ENCODE peak calls at places on chromosomes 5 and 9, in ten cellular contexts. V is NCI-H774; J is activated CD4-positive, CD25-positive, alpha-beta regulatory T cell; W is H7; X is CD4-positive, alpha-beta memory T cell; S is naive thymus-derived CD8-positive, alpha-beta T cell; L is IMR-90; B is anterior cingulate cortex; Y is Calu3; T is activated B cell treated with CpG ODN at 0.5 μM for 24 hours. Z is an unnamed sample.

GRCh38 chr9:105251733-105252404 is 7.4 kb downstream of the SLC44A1 start:
- DNase-seq in T (no peak), Y (no peak), X (no peak), W (no peak), L (no peak), S (no peak), B (no peak), V (no peak), J (no peak), Z (peak; percentile 41)

GRCh38 chr9:106878943-106879916 is 16.3 kb downstream of the ZNF462 start:
- DNase-seq in X (peak; percentile 17), W (no peak), B (peak; percentile 36), V (peak; percentile 75), L (peak; percentile 99), T (no peak), Y (no peak), J (no peak), S (no peak), Z (peak; percentile 56)

GRCh38 chr5:14181299-14181968 is 38.3 kb downstream of the TRIO start:
- DNase-seq in B (no peak), T (no peak), L (no peak), X (no peak), V (no peak), W (no peak), J (no peak), S (no peak), Y (no peak), Z (no peak)

GRCh38 chr5:76715484-76715733 is 517 bp upstream of the F2R start:
- DNase-seq in Y (no peak), T (no peak), B (no peak), S (no peak), J (no peak), X (no peak), W (no peak), V (no peak), L (no peak), Z (no peak)

GRCh38 chr9:126431112-126431742 is 104.6 kb downstream of the MVB12B start:
- DNase-seq in Y (no peak), W (no peak), S (no peak), L (no peak), V (no peak), J (no peak), B (no peak), T (no peak), X (no peak), Z (no peak)

GRCh38 chr5:38831909-38832308 is 13.9 kb upstream of the OSMR start:
- DNase-seq in T (no peak), L (peak; percentile 45), X (no peak), W (peak; percentile 45), Y (no peak), V (no peak), S (no peak), B (no peak), J (no peak), Z (no peak)

GRCh38 chr5:1745806-1746370 is 53.7 kb downstream of the MRPL36 start:
- DNase-seq in S (no peak), B (no peak), T (no peak), W (peak; percentile 56), L (no peak), Y (no peak), X (no peak), J (no peak), V (no peak), Z (no peak)

GRCh38 chr9:76150016-76150415 is 244.2 kb downstream of the RFK start:
- DNase-seq in J (no peak), B (no peak), S (no peak), X (no peak), T (no peak), W (no peak), L (no peak), Y (no peak), V (no peak), Z (no peak)

GRCh38 chr5:78600656-78601452 is 47.7 kb downstream of the LHFPL2 start:
- DNase-seq in J (no peak), V (no peak), B (no peak), Y (no peak), T (no peak), W (no peak), X (no peak), L (peak; percentile 84), S (no peak), Z (no peak)

GRCh38 chr5:476102-476813 is 33.3 kb downstream of the EXOC3 start:
- DNase-seq in L (no peak), X (no peak), V (no peak), W (no peak), Y (no peak), T (no peak), J (no peak), S (no peak), B (no peak), Z (no peak)

GRCh38 chr5:98904786-98905185 is 24.0 kb downstream of the CHD1 start:
- DNase-seq in W (no peak), J (no peak), X (no peak), V (no peak), T (no peak), B (no peak), Y (peak; percentile 46), L (peak; percentile 63), S (no peak), Z (no peak)

GRCh38 chr5:127907907-127908306 is 175.7 kb upstream of the SLC12A2 start:
- DNase-seq in S (no peak), X (peak; percentile 10), Y (no peak), B (no peak), J (no peak), L (no peak), W (no peak), V (no peak), T (no peak), Z (no peak)

GRCh38 chr9:33230756-33231691 is 8.9 kb upstream of the SPINK4 start:
- DNase-seq in L (no peak), W (no peak), B (no peak), S (no peak), Y (peak; percentile 23), X (no peak), J (no peak), T (no peak), V (no peak), Z (no peak)

GRCh38 chr5:5315068-5315835 is 107.2 kb upstream of the ICE1 start:
- DNase-seq in Y (no peak), L (no peak), S (no peak), T (no peak), J (no peak), X (no peak), B (no peak), V (no peak), W (no peak), Z (no peak)

GRCh38 chr9:87868635-87869034 is 14.0 kb upstream of the SPATA31E1 start:
- DNase-seq in L (no peak), S (no peak), T (no peak), B (no peak), Y (no peak), X (no peak), V (no peak), J (no peak), W (no peak), Z (no peak)

GRCh38 chr5:66864240-66864884 is 268.2 kb downstream of the MAST4 start:
- DNase-seq in Y (no peak), X (peak; percentile 27), W (no peak), B (no peak), V (no peak), S (no peak), J (peak; percentile 5), L (peak; percentile 47), T (no peak), Z (no peak)

GRCh38 chr9:88980732-88981336 is 10.4 kb upstream of the S1PR3 start:
- DNase-seq in S (no peak), L (peak; percentile 86), V (no peak), Y (no peak), T (no peak), X (no peak), B (no peak), W (no peak), J (no peak), Z (no peak)

GRCh38 chr5:38994329-38994927 is 79.8 kb downstream of the RICTOR start:
- DNase-seq in L (peak; percentile 76), B (no peak), X (peak; percentile 27), W (peak; percentile 10), T (no peak), J (no peak), V (no peak), Y (peak; percentile 37), S (peak; percentile 21), Z (no peak)

GRCh38 chr9:7132605-7133004 is 374.8 kb downstream of the KDM4C start:
- DNase-seq in T (no peak), Y (no peak), J (no peak), S (no peak), L (no peak), V (no peak), B (no peak), W (no peak), X (no peak), Z (no peak)

GRCh38 chr9:83013261-83013610 is 49.7 kb downstream of the RASEF start:
- DNase-seq in J (no peak), X (no peak), B (no peak), V (no peak), L (peak; percentile 83), S (no peak), T (no peak), Y (no peak), W (no peak), Z (no peak)

GRCh38 chr5:157511656-157512644 is 51.9 kb downstream of the NIPAL4 start:
- DNase-seq in T (no peak), S (no peak), X (no peak), V (no peak), Y (peak; percentile 91), B (peak; percentile 79), J (no peak), L (peak; percentile 98), W (no peak), Z (peak; percentile 12)

GRCh38 chr9:130325921-130326320 is 60.4 kb downstream of the HMCN2 start:
- DNase-seq in V (no peak), X (no peak), W (no peak), J (no peak), B (no peak), L (no peak), S (no peak), Y (no peak), T (no peak), Z (no peak)

GRCh38 chr9:38343037-38343436 is 49.5 kb upstream of the ALDH1B1 start:
- DNase-seq in X (no peak), L (no peak), J (no peak), Y (no peak), W (no peak), S (no peak), V (no peak), B (no peak), T (no peak), Z (no peak)

GRCh38 chr9:137178201-137178938 is 6.5 kb upstream of the TMEM210 start:
- DNase-seq in S (no peak), L (no peak), T (no peak), J (no peak), W (no peak), X (no peak), B (no peak), Y (no peak), V (no peak), Z (no peak)

GRCh38 chr9:130368631-130369103 is 76.1 kb upstream of the ASS1 start:
- DNase-seq in S (no peak), L (no peak), V (no peak), B (no peak), T (no peak), Y (no peak), X (no peak), W (peak; percentile 70), J (no peak), Z (no peak)

GRCh38 chr9:2235623-2236022 is 220.5 kb downstream of the SMARCA2 start:
- DNase-seq in T (no peak), X (no peak), W (no peak), V (no peak), J (no peak), S (no peak), Y (no peak), B (no peak), L (no peak), Z (no peak)

GRCh38 chr9:87497604-87498045 is at the start of gene DAPK1:
- DNase-seq in Y (peak; percentile 76), V (no peak), J (no peak), L (no peak), W (peak; percentile 96), S (no peak), T (no peak), B (peak; percentile 20), X (no peak), Z (peak; percentile 57)

GRCh38 chr5:168647083-168647482 is 67.9 kb upstream of the PANK3 start:
- DNase-seq in W (no peak), T (no peak), Y (peak; percentile 30), L (no peak), J (no peak), B (no peak), X (no peak), V (no peak), S (no peak), Z (no peak)

Z was measured in NCI-H748 treated with DMSO at 0.1 percent for 48 hours.